ENCODE peak calls at places on chromosome 20, in six cellular contexts. One of them, this sample, is unnamed.

GRCh38 chr20:49420811-49421295 is 61.6 kb downstream of the KCNB1 start:
- DNase-seq in GM12878: no peak
- DNase-seq in HCT116: no peak
- DNase-seq in K562: no peak
- DNase-seq in HepG2: no peak
- DNase-seq in A549: no peak
- DNase-seq in this sample: no peak

GRCh38 chr20:62362991-62363919 is 3.9 kb downstream of the LAMA5 start:
- DNase-seq in A549: peak
- DNase-seq in HepG2: no peak
- DNase-seq in K562: no peak
- DNase-seq in GM12878: no peak
- DNase-seq in HCT116: no peak
- DNase-seq in this sample: peak

GRCh38 chr20:53738945-53739798 is 145.5 kb upstream of the ZNF217 start:
- DNase-seq in A549: peak
- DNase-seq in K562: peak
- DNase-seq in HepG2: no peak
- DNase-seq in GM12878: no peak
- DNase-seq in HCT116: no peak
- DNase-seq in this sample: no peak

GRCh38 chr20:8489094-8489883 is 357.2 kb downstream of the PLCB1 start:
- DNase-seq in K562: no peak
- DNase-seq in HepG2: peak
- DNase-seq in HCT116: no peak
- DNase-seq in GM12878: no peak
- DNase-seq in A549: no peak
- DNase-seq in this sample: no peak

GRCh38 chr20:408843-409696 is 971 bp downstream of the RBCK1 start:
- DNase-seq in K562: peak
- DNase-seq in HepG2: no peak
- DNase-seq in A549: no peak
- DNase-seq in HCT116: no peak
- DNase-seq in GM12878: no peak
- DNase-seq in this sample: no peak

GRCh38 chr20:41344938-41345728 is 4.5 kb downstream of the LPIN3 start:
- DNase-seq in K562: no peak
- DNase-seq in A549: no peak
- DNase-seq in HepG2: no peak
- DNase-seq in GM12878: no peak
- DNase-seq in HCT116: no peak
- DNase-seq in this sample: no peak

GRCh38 chr20:53943522-53944291 is 126.7 kb downstream of the BCAS1 start:
- DNase-seq in HCT116: no peak
- DNase-seq in GM12878: no peak
- DNase-seq in K562: peak
- DNase-seq in A549: no peak
- DNase-seq in HepG2: peak
- DNase-seq in this sample: peak

GRCh38 chr20:10093087-10093591 is 58.4 kb downstream of the ANKEF1 start:
- DNase-seq in GM12878: no peak
- DNase-seq in K562: no peak
- DNase-seq in HepG2: no peak
- DNase-seq in HCT116: no peak
- DNase-seq in A549: peak
- DNase-seq in this sample: no peak

GRCh38 chr20:62824476-62825287 is 7.8 kb downstream of the COL9A3 start:
- DNase-seq in K562: peak
- DNase-seq in HCT116: no peak
- DNase-seq in HepG2: peak
- DNase-seq in A549: no peak
- DNase-seq in GM12878: no peak
- DNase-seq in this sample: peak

GRCh38 chr20:41887500-41887899 is 269.3 kb upstream of the CHD6 start:
- DNase-seq in A549: no peak
- DNase-seq in K562: no peak
- DNase-seq in HepG2: no peak
- DNase-seq in GM12878: no peak
- DNase-seq in HCT116: no peak
- DNase-seq in this sample: no peak

GRCh38 chr20:50415516-50416268 is 94.5 kb upstream of the PTPN1 start:
- DNase-seq in GM12878: no peak
- DNase-seq in A549: peak
- DNase-seq in HepG2: peak
- DNase-seq in HCT116: peak
- DNase-seq in K562: no peak
- DNase-seq in this sample: peak

GRCh38 chr20:10555865-10556308 is 117.9 kb downstream of the JAG1 start:
- DNase-seq in A549: peak
- DNase-seq in HCT116: no peak
- DNase-seq in GM12878: no peak
- DNase-seq in HepG2: peak
- DNase-seq in K562: no peak
- DNase-seq in this sample: no peak

GRCh38 chr20:21361266-21361665 is 36.1 kb downstream of the NKX2-4 start:
- DNase-seq in GM12878: no peak
- DNase-seq in A549: no peak
- DNase-seq in HCT116: no peak
- DNase-seq in HepG2: no peak
- DNase-seq in K562: no peak
- DNase-seq in this sample: no peak

GRCh38 chr20:41774291-41774690 is 156.1 kb upstream of the CHD6 start:
- DNase-seq in HepG2: no peak
- DNase-seq in A549: no peak
- DNase-seq in HCT116: no peak
- DNase-seq in GM12878: no peak
- DNase-seq in K562: no peak
- DNase-seq in this sample: no peak

GRCh38 chr20:44460795-44461141 is 14.9 kb upstream of the TTPAL start:
- DNase-seq in A549: peak
- DNase-seq in K562: peak
- DNase-seq in HCT116: peak
- DNase-seq in GM12878: no peak
- DNase-seq in HepG2: peak
- DNase-seq in this sample: peak

GRCh38 chr20:63520939-63521601 is 505 bp downstream of the PPDPF start:
- DNase-seq in GM12878: no peak
- DNase-seq in HCT116: no peak
- DNase-seq in A549: peak
- DNase-seq in K562: peak
- DNase-seq in HepG2: peak
- DNase-seq in this sample: peak

GRCh38 chr20:63456429-63457284 is 15.8 kb downstream of the KCNQ2 start:
- DNase-seq in GM12878: no peak
- DNase-seq in HepG2: no peak
- DNase-seq in HCT116: no peak
- DNase-seq in A549: no peak
- DNase-seq in K562: no peak
- DNase-seq in this sample: peak

GRCh38 chr20:37386505-37387201 is 40.7 kb downstream of the SRC start:
- DNase-seq in GM12878: no peak
- DNase-seq in HCT116: no peak
- DNase-seq in A549: peak
- DNase-seq in HepG2: no peak
- DNase-seq in K562: no peak
- DNase-seq in this sample: peak

GRCh38 chr20:2342243-2342642 is 38.5 kb upstream of the TGM6 start:
- DNase-seq in K562: no peak
- DNase-seq in A549: no peak
- DNase-seq in HepG2: no peak
- DNase-seq in GM12878: no peak
- DNase-seq in HCT116: no peak
- DNase-seq in this sample: no peak

GRCh38 chr20:23666698-23667097 is 22.1 kb downstream of the CST4 start:
- DNase-seq in A549: no peak
- DNase-seq in K562: no peak
- DNase-seq in HCT116: no peak
- DNase-seq in HepG2: no peak
- DNase-seq in GM12878: no peak
- DNase-seq in this sample: no peak

GRCh38 chr20:36070451-36070850 is 84.1 kb upstream of the EPB41L1 start:
- DNase-seq in K562: no peak
- DNase-seq in GM12878: no peak
- DNase-seq in HepG2: peak
- DNase-seq in HCT116: no peak
- DNase-seq in A549: no peak
- DNase-seq in this sample: no peak
- TF ChIP-seq REST in K562: no peak
- TF ChIP-seq REST in GM12878: no peak
- TF ChIP-seq REST in HepG2: no peak
- TF ChIP-seq REST in HCT116: no peak
- TF ChIP-seq REST in A549: no peak
- TF ChIP-seq REST in this sample: no peak

GRCh38 chr20:7355056-7355455 is 585.2 kb downstream of the HAO1 start:
- DNase-seq in HCT116: no peak
- DNase-seq in GM12878: no peak
- DNase-seq in A549: no peak
- DNase-seq in K562: no peak
- DNase-seq in HepG2: no peak
- DNase-seq in this sample: no peak
- TF ChIP-seq RAD21 in HCT116: no peak
- TF ChIP-seq RAD21 in GM12878: no peak
- TF ChIP-seq RAD21 in A549: no peak
- TF ChIP-seq RAD21 in K562: no peak
- TF ChIP-seq RAD21 in HepG2: no peak
- TF ChIP-seq RAD21 in this sample: no peak

DNA sequence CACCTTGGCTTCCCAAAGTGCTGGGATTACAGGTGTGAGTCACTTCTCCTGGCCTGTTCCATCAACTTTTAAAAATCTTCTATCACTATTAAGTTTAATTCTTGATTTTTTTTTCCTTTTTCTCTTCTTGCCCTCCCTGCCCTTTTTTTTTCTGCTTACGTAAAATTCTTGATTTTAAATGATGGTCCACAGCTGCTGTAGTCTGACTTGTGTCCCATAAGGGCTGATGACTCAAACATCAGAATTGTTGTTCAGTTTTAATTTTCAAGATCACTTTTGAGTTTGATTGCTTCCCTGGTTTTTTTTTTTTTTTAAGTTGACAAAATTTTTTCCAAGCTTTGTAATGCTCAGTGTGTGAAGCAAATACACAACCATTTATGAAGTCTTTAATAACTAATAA is 61.9 kb downstream of the CBFA2T2 start:
- DNase-seq in HCT116: no peak
- DNase-seq in A549: no peak
- DNase-seq in K562: no peak
- DNase-seq in HepG2: no peak
- DNase-seq in GM12878: no peak
- DNase-seq in this sample: no peak
- TF ChIP-seq REST in HCT116: no peak
- TF ChIP-seq REST in A549: no peak
- TF ChIP-seq REST in K562: no peak
- TF ChIP-seq REST in HepG2: no peak
- TF ChIP-seq REST in GM12878: no peak
- TF ChIP-seq REST in this sample: no peak

DNA sequence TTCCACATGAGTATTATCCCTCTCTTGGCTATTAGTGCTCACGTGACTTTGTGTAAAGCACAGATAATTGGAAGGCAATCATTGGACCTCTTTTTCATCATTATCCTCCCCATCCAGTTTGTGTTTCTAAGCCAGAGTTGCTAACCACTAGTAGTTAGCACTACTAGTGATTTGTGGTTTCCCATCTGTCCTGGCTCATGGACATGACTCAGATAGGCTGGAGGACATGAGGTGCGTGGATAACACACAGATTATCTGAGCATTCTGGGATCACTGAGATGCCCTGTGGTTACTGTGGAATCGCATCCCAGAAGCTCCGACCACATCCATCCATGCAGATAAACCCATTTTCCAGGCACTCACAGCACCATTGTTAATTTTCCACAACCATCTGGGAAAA is 123.8 kb upstream of the NAA20 start:
- DNase-seq in K562: no peak
- DNase-seq in GM12878: no peak
- DNase-seq in HCT116: no peak
- DNase-seq in HepG2: no peak
- DNase-seq in A549: no peak
- DNase-seq in this sample: no peak
- TF ChIP-seq RAD21 in K562: no peak
- TF ChIP-seq RAD21 in GM12878: no peak
- TF ChIP-seq RAD21 in HCT116: no peak
- TF ChIP-seq RAD21 in HepG2: no peak
- TF ChIP-seq RAD21 in A549: no peak
- TF ChIP-seq RAD21 in this sample: no peak

GRCh38 chr20:47927944-47928343 is 142.7 kb upstream of the SULF2 start:
- DNase-seq in HepG2: no peak
- DNase-seq in K562: no peak
- DNase-seq in GM12878: no peak
- DNase-seq in HCT116: no peak
- DNase-seq in A549: no peak
- DNase-seq in this sample: no peak
- TF ChIP-seq REST in HepG2: no peak
- TF ChIP-seq REST in K562: no peak
- TF ChIP-seq REST in GM12878: no peak
- TF ChIP-seq REST in HCT116: no peak
- TF ChIP-seq REST in A549: no peak
- TF ChIP-seq REST in this sample: no peak